ENCODE peak calls at places on chromosomes 13 and 19, in nine cellular contexts. V is epithelial cell of esophagus; C is CD4-positive, alpha-beta T cell; X is NCI-H1048; A is T-helper 1 cell; E is NCI-H1417; P is posterior vena cava; I is GM04503; T is NCI-H748 treated with DMSO at 0.1 percent for 48 hours. G is an unnamed sample.

GRCh38 chr19:52936958-52937334 is 13.7 kb upstream of the ZNF888 start:
- DNase-seq in V (no peak), C (no peak), X (no peak), A (no peak), E (no peak), P (no peak), I (no peak), T (no peak), G (no peak)

GRCh38 chr19:3338541-3339181 is 27.7 kb upstream of the NFIC start:
- DNase-seq in V (no peak), C (peak), X (no peak), A (peak), E (peak), P (no peak), I (no peak), T (no peak), G (peak)

GRCh38 chr19:21321996-21322395 is 7.2 kb downstream of the ZNF708 start:
- DNase-seq in V (peak), C (no peak), X (no peak), A (no peak), E (no peak), P (no peak), I (no peak), T (no peak), G (no peak)

GRCh38 chr19:8578642-8579265 is 1.5 kb upstream of the MYO1F start:
- DNase-seq in V (peak), C (peak), X (no peak), A (peak), E (peak), P (peak), I (no peak), T (no peak), G (peak)

GRCh38 chr19:39509233-39509632 is 5.7 kb upstream of the SELENOV start:
- DNase-seq in V (no peak), C (no peak), X (no peak), A (no peak), E (no peak), P (no peak), I (no peak), T (no peak), G (no peak)

GRCh38 chr13:73215807-73216206 is 157.0 kb downstream of the KLF5 start:
- DNase-seq in V (no peak), C (no peak), X (no peak), A (no peak), E (no peak), P (no peak), I (peak), T (no peak), G (no peak)

GRCh38 chr13:106520205-106521004 is 15.1 kb downstream of the EFNB2 start:
- DNase-seq in V (no peak), C (no peak), X (no peak), A (no peak), E (no peak), P (no peak), I (no peak), T (peak), G (no peak)

GRCh38 chr19:16115309-16116039 is 3.8 kb downstream of the RAB8A start:
- DNase-seq in V (no peak), C (no peak), X (no peak), A (no peak), E (no peak), P (no peak), I (no peak), T (no peak), G (no peak)

GRCh38 chr19:5290336-5291262 is 50.0 kb downstream of the PTPRS start:
- DNase-seq in V (no peak), C (no peak), X (no peak), A (no peak), E (no peak), P (no peak), I (no peak), T (no peak), G (no peak)

GRCh38 chr13:114263590-114263989 is 17.8 kb upstream of the UPF3A start:
- DNase-seq in V (no peak), C (no peak), X (no peak), A (no peak), E (no peak), P (no peak), I (no peak), T (no peak), G (peak)

GRCh38 chr13:99972190-99972731 is 694 bp upstream of the ZIC5 start:
- DNase-seq in V (no peak), C (no peak), X (no peak), A (no peak), E (no peak), P (no peak), I (no peak), T (no peak), G (no peak)

GRCh38 chr19:19460761-19461265 is 54.5 kb downstream of the TSSK6 start:
- DNase-seq in V (no peak), C (peak), X (no peak), A (peak), E (no peak), P (peak), I (no peak), T (no peak), G (peak)

GRCh38 chr19:40672038-40672437 is 18.4 kb downstream of the NUMBL start:
- DNase-seq in V (no peak), C (no peak), X (no peak), A (no peak), E (no peak), P (no peak), I (no peak), T (no peak), G (no peak)

GRCh38 chr19:35559281-35559659 is 4.2 kb downstream of the ATP4A start:
- DNase-seq in V (no peak), C (no peak), X (no peak), A (no peak), E (no peak), P (no peak), I (no peak), T (no peak), G (no peak)

GRCh38 chr13:113623491-113624234 is 34.3 kb downstream of the ATP4B start:
- DNase-seq in V (no peak), C (no peak), X (no peak), A (no peak), E (no peak), P (peak), I (no peak), T (no peak), G (no peak)

GRCh38 chr19:40831502-40832430 is 18.5 kb downstream of the CYP2A6 start:
- DNase-seq in V (peak), C (no peak), X (no peak), A (no peak), E (no peak), P (no peak), I (peak), T (no peak), G (no peak)

GRCh38 chr19:38721977-38722773 is 22.1 kb downstream of the CAPN12 start:
- DNase-seq in V (no peak), C (no peak), X (peak), A (no peak), E (no peak), P (no peak), I (no peak), T (no peak), G (no peak)

GRCh38 chr19:35100588-35101533 is 14.8 kb upstream of the FXYD3 start:
- DNase-seq in V (no peak), C (no peak), X (no peak), A (no peak), E (no peak), P (no peak), I (no peak), T (no peak), G (no peak)

GRCh38 chr13:34011552-34012085 is 193.7 kb downstream of the RFC3 start:
- DNase-seq in V (peak), C (no peak), X (no peak), A (no peak), E (peak), P (no peak), I (no peak), T (peak), G (no peak)

GRCh38 chr19:14567079-14567478 is 4.8 kb downstream of the NDUFB7 start:
- DNase-seq in V (no peak), C (no peak), X (no peak), A (no peak), E (no peak), P (no peak), I (no peak), T (no peak), G (no peak)

GRCh38 chr13:110537116-110537515 is 24.4 kb downstream of the RAB20 start:
- DNase-seq in V (no peak), C (no peak), X (no peak), A (no peak), E (no peak), P (no peak), I (no peak), T (no peak), G (no peak)

GRCh38 chr19:24033308-24033961 is 53.6 kb upstream of the ZNF254 start:
- DNase-seq in V (peak), C (peak), X (peak), A (peak), E (peak), P (peak), I (peak), T (peak), G (peak)

GRCh38 chr19:44745386-44745831 is 3.1 kb upstream of the BCL3 start:
- DNase-seq in V (peak), C (no peak), X (no peak), A (no peak), E (no peak), P (peak), I (no peak), T (no peak), G (no peak)

GRCh38 chr19:28130066-28130511 is 1082.9 kb downstream of the UQCRFS1 start:
- DNase-seq in V (no peak), C (no peak), X (no peak), A (no peak), E (no peak), P (no peak), I (no peak), T (no peak), G (no peak)

GRCh38 chr13:85828094-85828684 is 29.0 kb upstream of the SLITRK6 start:
- DNase-seq in V (peak), C (no peak), X (no peak), A (no peak), E (no peak), P (no peak), I (no peak), T (no peak), G (no peak)

GRCh38 chr13:45108716-45109706 is 11.3 kb upstream of the GTF2F2 start:
- DNase-seq in V (no peak), C (no peak), X (no peak), A (no peak), E (no peak), P (no peak), I (no peak), T (no peak), G (no peak)

GRCh38 chr19:40055832-40056504 is at the start of gene ZNF780B:
- DNase-seq in V (peak), C (peak), X (peak), A (peak), E (peak), P (peak), I (peak), T (peak), G (peak)

GRCh38 chr13:52815330-52815729 is 33.1 kb downstream of the PCDH8 start:
- DNase-seq in V (no peak), C (no peak), X (no peak), A (no peak), E (no peak), P (no peak), I (no peak), T (no peak), G (no peak)

GRCh38 chr19:20269461-20269860 is 102.4 kb downstream of the ZNF486 start:
- DNase-seq in V (no peak), C (no peak), X (no peak), A (no peak), E (no peak), P (no peak), I (no peak), T (no peak), G (no peak)

GRCh38 chr19:8607386-8607785 is 3.1 kb downstream of the ADAMTS10 start:
- DNase-seq in V (no peak), C (no peak), X (no peak), A (no peak), E (no peak), P (peak), I (no peak), T (no peak), G (no peak)

GRCh38 chr19:49113762-49114629 is at the start of gene LIN7B:
- DNase-seq in V (peak), C (peak), X (peak), A (peak), E (peak), P (no peak), I (no peak), T (peak), G (peak)

GRCh38 chr13:93386191-93386590 is 159.6 kb downstream of the GPC6 start:
- DNase-seq in V (no peak), C (no peak), X (no peak), A (no peak), E (no peak), P (no peak), I (no peak), T (no peak), G (no peak)

GRCh38 chr19:55258476-55258827 is 365 bp downstream of the PPP6R1 start:
- DNase-seq in V (peak), C (peak), X (no peak), A (peak), E (peak), P (no peak), I (no peak), T (no peak), G (no peak)

GRCh38 chr19:3844596-3844995 is 24.2 kb downstream of the ZFR2 start:
- DNase-seq in V (no peak), C (no peak), X (no peak), A (no peak), E (no peak), P (no peak), I (no peak), T (no peak), G (no peak)

GRCh38 chr19:16367269-16367683 is 42.6 kb downstream of the KLF2 start:
- DNase-seq in V (no peak), C (peak), X (no peak), A (peak), E (no peak), P (no peak), I (no peak), T (no peak), G (no peak)

GRCh38 chr13:90534617-90535340 is 812.7 kb upstream of the MIR17HG start:
- DNase-seq in V (no peak), C (no peak), X (no peak), A (no peak), E (no peak), P (no peak), I (peak), T (no peak), G (no peak)

GRCh38 chr13:50934735-50935419 is 25.3 kb downstream of the RNASEH2B start:
- DNase-seq in V (no peak), C (no peak), X (no peak), A (no peak), E (no peak), P (no peak), I (no peak), T (no peak), G (no peak)

GRCh38 chr13:55345197-55345596 is 1795.5 kb upstream of the PRR20A start:
- DNase-seq in V (no peak), C (no peak), X (no peak), A (no peak), E (no peak), P (no peak), I (no peak), T (no peak), G (no peak)